ENCODE peak calls at places on chromosomes 13 and 19, in six cellular contexts. I is IMR-90, J is mesendoderm, H is neuronal stem cell, C is trophoblast cell, Q is H1. N is an unnamed sample.

GRCh38 chr13:39317284-39317683 is 279.0 kb downstream of the NHLRC3 start:
- DNase-seq in I (peak), J (no peak), H (no peak), C (no peak), Q (no peak), N (peak)

GRCh38 chr19:43624933-43625332 is 5.5 kb upstream of the ZNF428 start:
- DNase-seq in I (peak), J (peak), H (no peak), C (peak), Q (no peak), N (peak)

GRCh38 chr13:112464720-112465119 is 88.6 kb downstream of the SPACA7 start:
- DNase-seq in I (no peak), J (no peak), H (no peak), C (no peak), Q (no peak), N (no peak)

GRCh38 chr13:20993661-20994440 is 67.5 kb downstream of the LATS2 start:
- DNase-seq in I (peak), J (no peak), H (no peak), C (no peak), Q (no peak), N (peak)

GRCh38 chr13:33034061-33034460 is 17.8 kb downstream of the KL start:
- DNase-seq in I (no peak), J (no peak), H (no peak), C (no peak), Q (no peak), N (no peak)

GRCh38 chr13:112255550-112256120 is 120.5 kb upstream of the SPACA7 start:
- DNase-seq in I (no peak), J (no peak), H (no peak), C (no peak), Q (no peak), N (no peak)

GRCh38 chr19:29855087-29855486 is 43.3 kb downstream of the CCNE1 start:
- DNase-seq in I (no peak), J (peak), H (no peak), C (no peak), Q (no peak), N (no peak)

GRCh38 chr19:55383789-55384575 is at the start of gene TMEM238:
- DNase-seq in I (peak), J (peak), H (peak), C (peak), Q (no peak), N (peak)

GRCh38 chr13:46173656-46174055 is 8.3 kb downstream of the LCP1 start:
- DNase-seq in I (no peak), J (no peak), H (no peak), C (peak), Q (no peak), N (no peak)

GRCh38 chr19:48627211-48627864 is 8.0 kb downstream of the SPHK2 start:
- DNase-seq in I (no peak), J (peak), H (no peak), C (no peak), Q (no peak), N (no peak)

GRCh38 chr13:48977973-48978372 is 2.3 kb downstream of the FNDC3A start:
- DNase-seq in I (peak), J (no peak), H (no peak), C (no peak), Q (no peak), N (no peak)

GRCh38 chr19:570315-570714 is 2.1 kb upstream of the BSG start:
- DNase-seq in I (no peak), J (no peak), H (no peak), C (peak), Q (no peak), N (no peak)

GRCh38 chr19:9531933-9532332 is 6.5 kb downstream of the ZNF426 start:
- DNase-seq in I (peak), J (no peak), H (no peak), C (peak), Q (no peak), N (peak)

GRCh38 chr13:52651880-52652169 is 811 bp upstream of the SUGT1 start:
- DNase-seq in I (no peak), J (no peak), H (no peak), C (no peak), Q (no peak), N (no peak)

GRCh38 chr13:99310382-99311031 is 3.3 kb upstream of the GPR183 start:
- DNase-seq in I (peak), J (no peak), H (no peak), C (peak), Q (no peak), N (peak)

GRCh38 chr19:57171551-57172081 is 4.3 kb upstream of the DUXA start:
- DNase-seq in I (peak), J (peak), H (peak), C (peak), Q (peak), N (peak)

GRCh38 chr13:24299488-24300114 is 9.8 kb upstream of the C1QTNF9 start:
- DNase-seq in I (no peak), J (no peak), H (no peak), C (no peak), Q (no peak), N (no peak)

GRCh38 chr13:106471957-106472543 is 63.4 kb downstream of the EFNB2 start:
- DNase-seq in I (peak), J (peak), H (peak), C (peak), Q (peak), N (peak)

GRCh38 chr13:30963794-30964193 is 31.3 kb downstream of the TEX26 start:
- DNase-seq in I (peak), J (no peak), H (no peak), C (no peak), Q (no peak), N (no peak)

GRCh38 chr13:48585456-48585840 is 52.6 kb upstream of the RCBTB2 start:
- DNase-seq in I (no peak), J (no peak), H (peak), C (peak), Q (no peak), N (no peak)

GRCh38 chr13:50123862-50124535 is 108.8 kb downstream of the KCNRG start:
- DNase-seq in I (peak), J (peak), H (peak), C (peak), Q (peak), N (peak)

GRCh38 chr13:24638096-24638495 is 42.1 kb upstream of the ATP12A start:
- DNase-seq in I (no peak), J (no peak), H (no peak), C (no peak), Q (no peak), N (no peak)

GRCh38 chr19:4058696-4059492 is 7.8 kb downstream of the ZBTB7A start:
- DNase-seq in I (no peak), J (no peak), H (no peak), C (no peak), Q (no peak), N (no peak)

GRCh38 chr13:50914301-50914700 is 4.7 kb downstream of the RNASEH2B start:
- DNase-seq in I (no peak), J (no peak), H (no peak), C (no peak), Q (no peak), N (peak)

GRCh38 chr19:45293682-45294081 is 29.0 kb downstream of the CKM start:
- DNase-seq in I (no peak), J (no peak), H (no peak), C (no peak), Q (no peak), N (no peak)

GRCh38 chr13:96996886-96997285 is 2.6 kb upstream of the OXGR1 start:
- DNase-seq in I (no peak), J (no peak), H (no peak), C (no peak), Q (no peak), N (no peak)

GRCh38 chr13:113616991-113617749 is 32.6 kb downstream of the TFDP1 start:
- DNase-seq in I (peak), J (peak), H (peak), C (no peak), Q (peak), N (peak)

GRCh38 chr13:94345374-94346195 is 133.9 kb downstream of the DCT start:
- DNase-seq in I (peak), J (peak), H (no peak), C (no peak), Q (no peak), N (peak)

GRCh38 chr13:42643076-42643475 is 69.1 kb downstream of the TNFSF11 start:
- DNase-seq in I (no peak), J (no peak), H (no peak), C (no peak), Q (no peak), N (no peak)

GRCh38 chr13:75399168-75399878 is 82.6 kb downstream of the TBC1D4 start:
- DNase-seq in I (no peak), J (no peak), H (no peak), C (peak), Q (no peak), N (no peak)

GRCh38 chr19:14475251-14476073 is at the start of gene PTGER1:
- DNase-seq in I (peak), J (peak), H (no peak), C (peak), Q (no peak), N (peak)

GRCh38 chr19:1266818-1267440 is 2.2 kb upstream of the CIRBP start:
- DNase-seq in I (no peak), J (peak), H (no peak), C (peak), Q (no peak), N (no peak)

GRCh38 chr13:25046985-25047660 is 48.8 kb upstream of the PABPC3 start:
- DNase-seq in I (peak), J (peak), H (peak), C (peak), Q (no peak), N (peak)

GRCh38 chr19:3986260-3987041 is 1.2 kb upstream of the EEF2 start:
- DNase-seq in I (peak), J (no peak), H (peak), C (peak), Q (no peak), N (peak)

GRCh38 chr13:55439450-55439849 is 1701.3 kb upstream of the PRR20A start:
- DNase-seq in I (no peak), J (peak), H (no peak), C (no peak), Q (no peak), N (peak)

GRCh38 chr13:109100705-109101104 is 471.3 kb downstream of the MYO16 start:
- DNase-seq in I (no peak), J (peak), H (no peak), C (peak), Q (no peak), N (no peak)

GRCh38 chr13:93730780-93731179 is 504.2 kb downstream of the GPC6 start:
- DNase-seq in I (peak), J (no peak), H (no peak), C (no peak), Q (no peak), N (no peak)

DNA sequence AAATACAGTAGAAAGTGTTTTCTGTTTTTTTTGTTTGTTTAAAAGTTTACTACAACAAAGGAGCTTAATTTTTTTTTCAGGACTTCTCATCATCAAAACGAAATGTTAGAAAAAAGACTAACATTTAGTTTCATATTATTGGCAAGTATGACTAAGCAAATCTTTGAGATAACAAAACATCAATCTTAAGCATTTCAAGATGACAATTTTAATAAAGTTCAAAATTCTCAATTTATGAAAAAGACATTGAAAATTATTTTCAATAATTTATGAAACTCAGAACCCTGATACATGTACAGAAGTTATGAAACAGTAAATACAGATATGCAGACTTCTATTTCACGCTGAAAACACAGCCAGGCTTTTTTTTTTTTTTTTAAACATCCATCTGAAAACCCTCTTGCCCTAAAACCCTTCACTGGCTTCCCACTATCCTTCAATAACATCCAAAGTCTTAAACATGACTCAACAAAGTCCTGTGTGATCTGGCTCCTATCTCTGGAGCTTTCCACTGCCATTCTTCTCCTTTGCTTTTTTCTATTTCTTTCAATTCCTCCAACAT is 3.9 kb downstream of the RBM26 start:
- DNase-seq in I (no peak), J (no peak), H (no peak), C (no peak), Q (no peak), N (peak)
- H3K4me3 ChIP-seq in I (no peak), J (no peak), H (no peak), C (no peak), Q (peak), N (peak)

DNA sequence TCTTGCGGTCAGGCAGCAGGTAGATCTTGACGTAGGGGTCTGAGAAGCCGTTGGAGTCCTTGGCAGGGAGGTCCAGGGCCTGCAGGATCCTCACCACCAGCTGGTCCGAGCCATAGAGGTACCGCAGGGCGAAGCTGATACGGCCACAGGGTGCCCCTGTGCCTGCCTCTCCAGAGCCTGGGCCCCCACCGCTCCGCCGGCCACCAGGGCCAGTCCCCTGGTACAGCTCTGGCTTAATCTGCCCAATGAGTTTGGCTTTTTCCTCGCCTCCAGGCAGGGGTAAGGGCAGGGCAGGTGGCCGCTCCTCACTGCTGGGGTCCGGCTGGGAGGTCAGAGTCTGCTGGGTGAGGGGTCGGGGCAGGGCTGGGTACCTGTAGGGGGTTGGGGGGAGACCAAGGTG is 9.9 kb downstream of the SYT3 start:
- DNase-seq in I (no peak), J (no peak), H (no peak), C (no peak), Q (no peak), N (no peak)
- H4K8ac ChIP-seq in I (no peak), J (no peak), H (no peak), C (no peak), Q (no peak), N (no peak)

GRCh38 chr19:34501339-34502320 is 20.1 kb downstream of the WTIP start:
- DNase-seq in I (peak), J (peak), H (peak), C (peak), Q (peak), N (peak)
- H3K4me3 ChIP-seq in I (no peak), J (no peak), H (no peak), C (no peak), Q (no peak), N (no peak)

GRCh38 chr19:6800991-6801396 is 28.5 kb downstream of the VAV1 start:
- DNase-seq in I (peak), J (peak), H (no peak), C (no peak), Q (no peak), N (no peak)
- H4K8ac ChIP-seq in I (peak), J (no peak), H (peak), C (peak), Q (peak), N (no peak)

GRCh38 chr13:26679945-26680516 is 80.6 kb downstream of the GPR12 start:
- DNase-seq in I (peak), J (peak), H (no peak), C (no peak), Q (no peak), N (peak)
- H3K4me3 ChIP-seq in I (no peak), J (no peak), H (no peak), C (no peak), Q (no peak), N (peak)

GRCh38 chr13:110652231-110652730 is 36.9 kb downstream of the NAXD start:
- DNase-seq in I (no peak), J (no peak), H (no peak), C (no peak), Q (no peak), N (no peak)
- H4K8ac ChIP-seq in I (no peak), J (no peak), H (no peak), C (no peak), Q (peak), N (no peak)

GRCh38 chr19:17616686-17616960 is 61.2 kb downstream of the COLGALT1 start:
- DNase-seq in I (no peak), J (no peak), H (no peak), C (no peak), Q (no peak), N (no peak)
- H3K4me3 ChIP-seq in I (no peak), J (no peak), H (no peak), C (no peak), Q (peak), N (no peak)

GRCh38 chr19:19319725-19320361 is 466 bp downstream of the SUGP1 start:
- DNase-seq in I (no peak), J (peak), H (no peak), C (peak), Q (no peak), N (no peak)

GRCh38 chr19:19320362-19321142 is at the start of the genes MAU2 and SUGP1:
- DNase-seq in I (peak), J (peak), H (peak), C (peak), Q (peak), N (peak)

GRCh38 chr19:19316082-19316481 is 4.2 kb downstream of the SUGP1 start:
- DNase-seq in I (no peak), J (no peak), H (no peak), C (no peak), Q (no peak), N (no peak)

GRCh38 chr19:19324059-19324755 is 3.6 kb downstream of the MAU2 start:
- DNase-seq in I (no peak), J (no peak), H (no peak), C (no peak), Q (no peak), N (no peak)

GRCh38 chr19:19321143-19321577 is 531 bp downstream of the MAU2 start:
- DNase-seq in I (no peak), J (peak), H (peak), C (peak), Q (no peak), N (peak)
- H4K8ac ChIP-seq in I (peak), J (no peak), H (peak), C (peak), Q (peak), N (peak)

GRCh38 chr19:13014101-13014920 is 19.0 kb downstream of the NFIX start:
- DNase-seq in I (no peak), J (peak), H (no peak), C (no peak), Q (no peak), N (no peak)

GRCh38 chr19:13013649-13014048 is 18.4 kb downstream of the NFIX start:
- DNase-seq in I (no peak), J (no peak), H (no peak), C (no peak), Q (no peak), N (no peak)

GRCh38 chr19:13012390-13012689 is 17.1 kb downstream of the NFIX start:
- DNase-seq in I (no peak), J (no peak), H (no peak), C (no peak), Q (no peak), N (no peak)

GRCh38 chr19:13011653-13012389 is 16.5 kb downstream of the NFIX start:
- DNase-seq in I (no peak), J (peak), H (no peak), C (no peak), Q (no peak), N (no peak)

DNA sequence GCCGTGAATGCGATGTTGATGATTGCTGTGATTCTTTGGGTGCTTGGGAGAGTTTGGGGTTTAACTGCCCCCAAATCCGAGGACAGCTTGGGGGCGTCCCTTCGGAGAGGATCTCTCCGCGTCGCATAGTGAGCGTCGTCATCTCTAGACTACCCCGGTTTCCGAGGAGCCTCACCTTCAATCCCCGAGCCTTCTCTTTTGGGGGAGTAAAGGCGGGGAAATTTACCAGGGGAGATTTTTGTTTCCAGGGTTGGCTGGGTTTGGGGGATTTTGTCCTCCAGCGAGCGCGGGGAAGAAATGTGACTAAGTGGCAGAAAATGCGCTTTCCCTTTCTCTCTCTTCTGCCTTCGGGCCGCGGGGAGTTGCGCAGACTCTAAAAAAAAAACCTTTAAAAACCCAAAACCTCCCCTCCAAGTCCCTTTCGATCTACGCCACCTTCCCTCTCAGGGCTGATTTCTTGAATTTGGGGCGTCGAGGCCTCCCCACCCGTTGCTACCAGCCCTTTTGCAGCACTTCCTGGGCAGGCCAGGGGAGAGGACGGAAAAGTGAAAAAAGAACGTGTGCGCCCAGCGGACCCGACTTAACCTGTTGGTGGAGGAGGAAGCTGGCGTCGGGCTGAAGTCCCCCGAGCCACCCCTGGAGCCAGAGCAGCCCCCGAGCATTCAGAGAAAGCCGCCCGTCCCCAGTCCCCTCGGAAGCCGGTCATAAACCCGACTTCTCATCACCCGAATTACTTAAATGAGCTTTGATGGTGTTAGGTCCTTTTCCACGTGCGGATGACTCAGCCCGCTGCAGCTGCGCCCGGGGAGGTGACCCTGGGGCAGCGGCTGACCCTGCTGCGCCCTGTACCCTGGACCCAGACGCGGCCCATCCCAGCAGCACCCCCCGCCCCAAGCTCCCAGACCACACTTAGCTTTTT is 17.7 kb downstream of the NFIX start:
- DNase-seq in I (peak), J (peak), H (no peak), C (peak), Q (no peak), N (peak)
- H3K4me3 ChIP-seq in I (peak), J (no peak), H (no peak), C (no peak), Q (peak), N (peak)

N was measured in mesenchymal stem cell.